ENCODE peak calls at places on chromosome 13, in six cellular contexts. J is AG09319; U is activated T-helper 1 cell treated with anti-CD3 and anti-CD28 coated beads, Interleukin-2, amount 50 U/mL, for 16 hours; Q is DMS79; X is effector CD4-positive, alpha-beta T cell; B is activated T-cell treated with anti-CD3 and anti-CD28 coated beads for 24 hours. H is an unnamed sample.

GRCh38 chr13:85236431-85236830 is 562.8 kb downstream of the SLITRK6 start:
- DNase-seq in J (no peak), U (no peak), Q (no peak), X (no peak), B (no peak), H (no peak)

GRCh38 chr13:100630564-100630963 is 42.0 kb upstream of the GGACT start:
- DNase-seq in J (no peak), U (no peak), Q (no peak), X (no peak), B (no peak), H (peak)

GRCh38 chr13:85363504-85363903 is 435.7 kb downstream of the SLITRK6 start:
- DNase-seq in J (no peak), U (no peak), Q (no peak), X (no peak), B (no peak), H (no peak)

GRCh38 chr13:40472427-40473220 is 193.8 kb downstream of the FOXO1 start:
- DNase-seq in J (no peak), U (no peak), Q (no peak), X (no peak), B (no peak), H (no peak)

GRCh38 chr13:46530084-46530935 is 22.7 kb upstream of the LRCH1 start:
- DNase-seq in J (peak), U (no peak), Q (no peak), X (no peak), B (no peak), H (no peak)

GRCh38 chr13:30313307-30313706 is 6.0 kb upstream of the KATNAL1 start:
- DNase-seq in J (no peak), U (no peak), Q (no peak), X (no peak), B (no peak), H (no peak)

GRCh38 chr13:40191186-40191980 is 475.1 kb downstream of the FOXO1 start:
- DNase-seq in J (no peak), U (no peak), Q (no peak), X (no peak), B (no peak), H (no peak)

GRCh38 chr13:40665061-40665753 is 1.2 kb downstream of the FOXO1 start:
- DNase-seq in J (no peak), U (peak), Q (no peak), X (peak), B (no peak), H (no peak)

GRCh38 chr13:28406728-28407266 is 88.1 kb downstream of the FLT1 start:
- DNase-seq in J (no peak), U (no peak), Q (no peak), X (no peak), B (no peak), H (no peak)

GRCh38 chr13:76038920-76039716 is 403.0 kb downstream of the LMO7 start:
- DNase-seq in J (no peak), U (no peak), Q (no peak), X (no peak), B (no peak), H (no peak)

H was measured in NCI-H187 treated with DMSO at 0.1 percent for 48 hours.